ENCODE peak calls at places on chromosomes 2 and 18, in seven cellular contexts. P, T, V, U, H, I and E are unnamed samples.

GRCh38 chr2:190084704-190085103 is 22.2 kb upstream of the MSTN start:
- DNase-seq in U (no peak), V (no peak), P (no peak), T (no peak), I (no peak), H (no peak), E (no peak)

GRCh38 chr2:207133862-207134519 is 31.8 kb downstream of the KLF7 start:
- DNase-seq in V (peak), U (no peak), T (peak), I (peak), P (no peak), H (no peak), E (no peak)

GRCh38 chr2:109419960-109420370 is 193.8 kb downstream of the SEPTIN10 start:
- DNase-seq in T (no peak), I (peak), U (no peak), P (no peak), V (peak), H (peak), E (no peak)

GRCh38 chr2:187593697-187594096 is 39.5 kb upstream of the TFPI start:
- DNase-seq in U (no peak), V (peak), P (no peak), T (no peak), H (no peak), I (peak), E (no peak)

GRCh38 chr2:26941486-26941885 is 29.0 kb upstream of the MAPRE3 start:
- DNase-seq in U (no peak), P (no peak), H (peak), I (no peak), T (no peak), V (no peak), E (no peak)

GRCh38 chr18:22241806-22242440 is 72.5 kb downstream of the GATA6 start:
- DNase-seq in P (no peak), H (no peak), U (no peak), T (peak), V (no peak), I (no peak), E (no peak)

GRCh38 chr2:584863-585823 is 92.1 kb downstream of the TMEM18 start:
- DNase-seq in V (no peak), U (no peak), T (no peak), P (peak), H (no peak), I (no peak), E (no peak)

GRCh38 chr18:30971338-30971956 is 71.1 kb downstream of the DSC3 start:
- DNase-seq in I (peak), T (peak), H (peak), P (no peak), V (peak), U (no peak), E (peak)

GRCh38 chr2:158940356-158940755 is 28.1 kb upstream of the TANC1 start:
- DNase-seq in I (no peak), T (no peak), U (no peak), V (no peak), H (no peak), P (no peak), E (no peak)

GRCh38 chr2:55839182-55839819 is 84.3 kb downstream of the EFEMP1 start:
- DNase-seq in P (no peak), H (peak), I (peak), T (peak), U (no peak), V (peak), E (no peak)

GRCh38 chr18:65725421-65726050 is 25.3 kb upstream of the CDH7 start:
- DNase-seq in I (peak), U (peak), P (peak), H (peak), T (peak), V (no peak), E (peak)

GRCh38 chr2:150107816-150108215 is 379.7 kb downstream of the RND3 start:
- DNase-seq in V (no peak), H (peak), T (no peak), U (no peak), I (no peak), P (no peak), E (no peak)

GRCh38 chr2:99259465-99259864 is 4.0 kb upstream of the LYG2 start:
- DNase-seq in V (no peak), P (no peak), U (no peak), H (no peak), T (no peak), I (no peak), E (no peak)

GRCh38 chr2:229179598-229179997 is 91.5 kb downstream of the PID1 start:
- DNase-seq in U (no peak), H (no peak), V (no peak), I (no peak), P (no peak), T (no peak), E (no peak)
- H3K4ac ChIP-seq in U (no peak), H (no peak), V (no peak), I (no peak), P (no peak), T (no peak), E (no peak)

GRCh38 chr2:225038076-225038571 is 4.1 kb downstream of the DOCK10 start:
- DNase-seq in I (no peak), P (no peak), H (no peak), U (no peak), T (no peak), V (no peak), E (no peak)
- H2BK120ac ChIP-seq in I (no peak), P (no peak), H (no peak), U (no peak), T (no peak), V (no peak), E (no peak)

GRCh38 chr18:68500551-68500950 is 214.4 kb downstream of the TMX3 start:
- DNase-seq in P (no peak), H (no peak), V (no peak), I (no peak), U (no peak), T (peak), E (no peak)
- H3K4me2 ChIP-seq in P (no peak), H (no peak), V (no peak), I (no peak), U (no peak), T (no peak), E (no peak)

GRCh38 chr2:161382747-161383146 is 33.4 kb upstream of the TBR1 start:
- DNase-seq in U (no peak), P (no peak), I (no peak), T (no peak), V (no peak), H (no peak), E (no peak)
- H3K4ac ChIP-seq in U (no peak), P (no peak), I (no peak), T (no peak), V (no peak), H (no peak), E (no peak)

GRCh38 chr2:237557633-237558015 is 8.8 kb upstream of the PRLH start:
- DNase-seq in V (no peak), P (no peak), U (no peak), T (no peak), I (no peak), H (no peak), E (no peak)

GRCh38 chr2:237558918-237559645 is 7.3 kb upstream of the PRLH start:
- DNase-seq in T (no peak), H (no peak), P (no peak), V (peak), I (peak), U (no peak), E (no peak)

GRCh38 chr2:237563816-237564215 is 2.6 kb upstream of the PRLH start:
- DNase-seq in V (peak), U (no peak), T (peak), I (peak), H (no peak), P (peak), E (no peak)

GRCh38 chr2:237564526-237565131 is 1.7 kb upstream of the PRLH start:
- DNase-seq in V (no peak), U (no peak), H (no peak), T (no peak), P (no peak), I (no peak), E (no peak)

GRCh38 chr2:237561221-237561620 is 5.2 kb upstream of the PRLH start:
- DNase-seq in T (no peak), H (no peak), V (no peak), U (no peak), I (no peak), P (no peak), E (no peak)
- H2BK120ac ChIP-seq in T (no peak), H (no peak), V (no peak), U (no peak), I (no peak), P (no peak), E (no peak)

GRCh38 chr18:42536442-42536841 is 579.0 kb downstream of the RIT2 start:
- DNase-seq in T (no peak), I (peak), U (no peak), P (no peak), H (no peak), V (no peak), E (no peak)
- H3K4me2 ChIP-seq in T (no peak), I (no peak), U (no peak), P (no peak), H (no peak), V (no peak), E (no peak)